ENCODE peak calls at places on chromosome 21, in nine cellular contexts. T is fibroblast of the aortic adventitia; C is lower lobe of right lung; Z is stimulated activated CD8-positive, alpha-beta memory T cell treated with anti-CD3 and anti-CD28 coated beads, Interleukin-15, amount 100 ng/mL, for 1 hour; W is fibroblast of lung; P is activated naive CD4-positive, alpha-beta T cell treated with anti-CD3 and anti-CD28 coated beads, Interleukin-2, amount 10 ng/mL, durations not matched to agents 7 days and 5 days; M is small intestine; S is activated T-cell treated with anti-CD3 and anti-CD28 coated beads, Interleukin-2, amount 50 U/mL, for 72 hours; U is NCI-H1092. I is an unnamed sample.

GRCh38 chr21:41360072-41360821 is 1.6 kb upstream of the MX2 start:
- DNase-seq in T (peak), C (no peak), Z (no peak), W (peak), P (no peak), M (peak), S (no peak), U (peak), I (no peak)

GRCh38 chr21:35923971-35924370 is 136.4 kb downstream of the SETD4 start:
- DNase-seq in T (no peak), C (no peak), Z (no peak), W (no peak), P (no peak), M (no peak), S (no peak), U (no peak), I (no peak)

GRCh38 chr21:39869141-39869818 is 2.0 kb downstream of the PCP4 start:
- DNase-seq in T (no peak), C (no peak), Z (no peak), W (no peak), P (no peak), M (no peak), S (no peak), U (no peak), I (no peak)

GRCh38 chr21:35311985-35312384 is 262.9 kb upstream of the RUNX1 start:
- DNase-seq in T (no peak), C (no peak), Z (no peak), W (no peak), P (no peak), M (no peak), S (no peak), U (no peak), I (no peak)

GRCh38 chr21:38788275-38788911 is 17.3 kb upstream of the ETS2 start:
- DNase-seq in T (peak), C (no peak), Z (no peak), W (no peak), P (no peak), M (no peak), S (no peak), U (no peak), I (no peak)

GRCh38 chr21:28568692-28569091 is 424.0 kb downstream of the LTN1 start:
- DNase-seq in T (no peak), C (no peak), Z (no peak), W (no peak), P (no peak), M (no peak), S (no peak), U (no peak), I (no peak)

GRCh38 chr21:39020751-39021474 is 162.3 kb downstream of the PSMG1 start:
- DNase-seq in T (peak), C (peak), Z (no peak), W (peak), P (no peak), M (no peak), S (no peak), U (no peak), I (no peak)

GRCh38 chr21:45943630-45944540 is 37.7 kb upstream of the COL6A1 start:
- DNase-seq in T (no peak), C (no peak), Z (no peak), W (no peak), P (no peak), M (no peak), S (no peak), U (no peak), I (no peak)

GRCh38 chr21:33025471-33026298 is at the start of gene OLIG2:
- DNase-seq in T (no peak), C (no peak), Z (no peak), W (peak), P (no peak), M (no peak), S (peak), U (no peak), I (peak)

GRCh38 chr21:44972301-44972814 is 32.5 kb downstream of the SLX9 start:
- DNase-seq in T (no peak), C (no peak), Z (no peak), W (no peak), P (no peak), M (no peak), S (no peak), U (no peak), I (no peak)